ENCODE peak calls at places on chromosomes 5 and 9, in ten cellular contexts. J is neural crest cell; K is ACHN; B is HuH-7.5; G is DND-41; I is left lobe of liver; Q is sigmoid colon; L is HCT116; P is activated CD8-positive, alpha-beta memory T cell treated with anti-CD3 and anti-CD28 coated beads for 4 hours; V is tibial artery. H is an unnamed sample.

GRCh38 chr5:116731432-116731831 is 156.8 kb upstream of the SEMA6A start:
- DNase-seq in J (no peak), K (no peak), B (no peak), G (no peak), I (no peak), Q (no peak), L (no peak), P (no peak), V (no peak), H (no peak)

GRCh38 chr9:94944623-94945022 is 218.1 kb downstream of the AOPEP start:
- DNase-seq in J (no peak), K (no peak), B (no peak), G (no peak), I (no peak), Q (no peak), L (no peak), P (no peak), V (no peak), H (no peak)

GRCh38 chr9:95024097-95024671 is 293.3 kb downstream of the FANCC start:
- DNase-seq in J (no peak), K (no peak), B (no peak), G (no peak), I (peak), Q (no peak), L (no peak), P (no peak), V (no peak), H (peak)

GRCh38 chr5:91302335-91302734 is 80.8 kb downstream of the ARRDC3 start:
- DNase-seq in J (no peak), K (no peak), B (no peak), G (no peak), I (no peak), Q (no peak), L (no peak), P (no peak), V (no peak), H (no peak)

GRCh38 chr9:20804476-20805253 is 120.6 kb downstream of the FOCAD start:
- DNase-seq in J (no peak), K (no peak), B (no peak), G (no peak), I (no peak), Q (no peak), L (no peak), P (no peak), V (no peak), H (no peak)

GRCh38 chr5:2856206-2856605 is 104.7 kb upstream of the IRX2 start:
- DNase-seq in J (no peak), K (no peak), B (no peak), G (no peak), I (no peak), Q (peak), L (no peak), P (no peak), V (no peak), H (no peak)

GRCh38 chr9:91033802-91034201 is 232.2 kb downstream of the SYK start:
- DNase-seq in J (no peak), K (peak), B (no peak), G (peak), I (no peak), Q (no peak), L (peak), P (peak), V (no peak), H (no peak)

GRCh38 chr9:113543286-113544000 is 79.9 kb downstream of the RGS3 start:
- DNase-seq in J (no peak), K (no peak), B (no peak), G (no peak), I (no peak), Q (peak), L (no peak), P (no peak), V (peak), H (no peak)

GRCh38 chr9:27353405-27354229 is 56.7 kb upstream of the EQTN start:
- DNase-seq in J (no peak), K (no peak), B (no peak), G (no peak), I (no peak), Q (no peak), L (no peak), P (no peak), V (peak), H (no peak)